ENCODE peak calls at places on chromosomes 7 and 10, in four cellular contexts. N is adrenal gland, T is tibial nerve, P is ovary. V is an unnamed sample.

GRCh38 chr7:155512246-155512887 is 34.0 kb downstream of the CNPY1 start:
- DNase-seq in N (no peak), P (no peak), T (no peak), V (no peak)

GRCh38 chr7:92608380-92609322 is 18.5 kb upstream of the FAM133B start:
- DNase-seq in T (no peak), P (peak), N (no peak), V (no peak)

GRCh38 chr7:4023502-4023901 is 658.6 kb upstream of the FOXK1 start:
- DNase-seq in T (no peak), P (no peak), N (no peak), V (no peak)

GRCh38 chr10:93481931-93482834 is at the start of gene MYOF:
- DNase-seq in P (peak), T (peak), N (peak), V (peak)

GRCh38 chr7:45145881-45146280 is 11.7 kb upstream of the RAMP3 start:
- DNase-seq in P (no peak), N (no peak), T (no peak), V (no peak)

GRCh38 chr7:148049068-148049467 is 541.5 kb upstream of the C7orf33 start:
- DNase-seq in N (no peak), T (no peak), P (no peak), V (no peak)

GRCh38 chr10:112724404-112724991 is 225.5 kb upstream of the TCF7L2 start:
- DNase-seq in P (no peak), N (no peak), T (no peak), V (no peak)

GRCh38 chr10:30046476-30046875 is 12.9 kb downstream of the JCAD start:
- DNase-seq in T (no peak), N (no peak), P (no peak), V (no peak)

GRCh38 chr7:29444267-29444666 is 119.4 kb upstream of the PRR15 start:
- DNase-seq in P (no peak), N (no peak), T (no peak), V (no peak)

GRCh38 chr7:30348083-30348560 is 63.7 kb downstream of the ZNRF2 start:
- DNase-seq in T (no peak), N (no peak), P (no peak), V (no peak)

GRCh38 chr10:99656199-99657064 is 2.9 kb upstream of the ENTPD7 start:
- DNase-seq in N (no peak), T (no peak), P (no peak), V (no peak)

GRCh38 chr7:99642099-99642498 is 25.4 kb downstream of the ZSCAN25 start:
- DNase-seq in T (no peak), P (no peak), N (no peak), V (no peak)

GRCh38 chr10:71799112-71799511 is 25.8 kb upstream of the VSIR start:
- DNase-seq in N (no peak), P (no peak), T (no peak), V (no peak)

GRCh38 chr10:79356104-79356503 is 8.8 kb downstream of the PPIF start:
- DNase-seq in P (no peak), N (no peak), T (no peak), V (no peak)

GRCh38 chr10:14405076-14406065 is 74.6 kb upstream of the FRMD4A start:
- DNase-seq in N (no peak), P (peak), T (no peak), V (no peak)

GRCh38 chr10:31149835-31150512 is 118.3 kb upstream of the ZNF438 start:
- DNase-seq in T (no peak), P (no peak), N (no peak), V (no peak)

GRCh38 chr7:41708621-41709358 is 5.9 kb upstream of the INHBA start:
- DNase-seq in P (no peak), N (no peak), T (no peak), V (no peak)

GRCh38 chr7:26320878-26321277 is 29.2 kb downstream of the SNX10 start:
- DNase-seq in P (no peak), T (no peak), N (no peak), V (no peak)

GRCh38 chr7:135911091-135911490 is 66.1 kb downstream of the MTPN start:
- DNase-seq in N (no peak), P (peak), T (no peak), V (no peak)

GRCh38 chr10:15300697-15301096 is 70.4 kb downstream of the FAM171A1 start:
- DNase-seq in P (no peak), N (no peak), T (peak), V (no peak)

GRCh38 chr10:122298206-122298597 is 27.1 kb downstream of the BTBD16 start:
- DNase-seq in N (no peak), P (no peak), T (no peak), V (no peak)

GRCh38 chr10:122296363-122297120 is 25.4 kb downstream of the BTBD16 start:
- DNase-seq in T (no peak), P (no peak), N (no peak), V (no peak)

GRCh38 chr10:122297583-122297982 is 26.5 kb downstream of the BTBD16 start:
- DNase-seq in P (no peak), N (no peak), T (no peak), V (no peak)

GRCh38 chr10:122299423-122300075 is 28.5 kb downstream of the BTBD16 start:
- DNase-seq in P (no peak), T (no peak), N (no peak), V (no peak)

DNA sequence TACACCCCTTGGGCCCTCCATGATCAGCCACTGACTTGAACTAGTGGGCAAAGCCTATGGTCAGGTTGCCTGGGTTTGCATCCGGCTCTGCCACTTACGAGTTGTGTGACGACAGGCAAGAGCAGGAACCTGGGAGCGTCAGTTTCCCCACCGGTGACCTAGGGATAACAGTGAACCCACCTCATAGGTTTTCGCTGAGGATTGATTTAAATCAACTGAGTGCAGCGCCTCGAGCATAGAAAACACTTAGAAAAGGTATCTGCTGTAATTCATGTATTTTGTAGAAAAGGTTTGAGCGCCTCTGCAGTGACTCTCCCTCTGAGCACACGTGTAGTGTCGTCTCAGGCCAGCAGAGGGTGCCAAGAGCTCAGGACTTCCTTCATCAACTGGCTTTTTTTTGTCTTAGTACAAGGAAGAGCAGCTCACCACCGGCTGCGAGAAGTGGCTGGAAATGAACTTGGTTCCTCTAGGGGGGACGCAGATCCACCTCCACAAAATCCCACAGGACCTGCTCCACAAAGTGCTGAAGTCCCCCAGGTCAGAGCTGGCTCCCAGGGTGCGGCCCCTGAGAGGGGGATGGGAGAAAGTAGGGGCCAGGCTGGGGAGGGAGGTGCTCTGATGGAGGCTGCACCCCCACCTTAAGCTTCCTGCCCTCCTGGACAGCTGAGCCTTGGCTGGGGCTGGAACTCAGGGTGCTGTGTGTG is 27.7 kb downstream of the BTBD16 start:
- DNase-seq in P (peak), N (peak), T (peak), V (peak)
- TF ChIP-seq POLR2A in P (no peak), N (no peak), T (no peak), V (no peak)

DNA sequence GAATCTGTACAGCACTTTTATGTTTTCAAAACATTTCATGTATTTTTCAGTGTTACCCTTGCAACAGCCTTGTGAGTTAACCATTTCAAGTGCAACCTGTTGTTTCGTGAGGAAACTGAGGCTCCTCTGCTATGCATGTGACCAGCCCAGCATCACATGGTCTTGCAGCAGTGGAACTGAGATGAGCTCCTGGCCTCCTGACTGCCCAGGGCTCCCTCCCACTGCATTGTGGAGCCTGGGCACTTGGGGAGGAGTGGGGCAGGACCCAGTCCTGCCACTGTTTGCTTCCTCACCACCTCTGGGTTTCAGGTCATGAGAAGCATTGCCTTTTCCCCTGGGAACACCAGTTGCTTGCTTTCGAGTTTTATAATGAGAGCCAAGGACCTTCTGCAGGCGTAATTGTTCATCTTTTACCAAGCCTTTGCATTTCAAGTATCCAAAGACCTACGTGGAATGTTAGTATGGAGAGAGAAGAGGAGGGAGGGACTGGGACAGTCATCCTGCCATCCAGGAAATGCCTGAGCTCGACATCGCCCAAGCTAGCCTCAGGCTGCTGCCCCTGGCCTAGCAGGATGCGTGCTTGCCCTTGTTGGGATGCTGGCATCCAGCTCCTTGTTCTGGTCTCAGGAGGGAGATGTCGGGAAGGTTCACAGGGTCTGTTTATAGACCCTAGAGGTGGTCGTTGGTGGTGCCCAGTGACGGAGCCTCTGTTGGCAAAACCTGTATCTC is 32.3 kb upstream of the BHLHA15 start:
- DNase-seq in N (no peak), P (no peak), T (no peak), V (no peak)
- TF ChIP-seq POLR2A in N (no peak), P (no peak), T (no peak), V (no peak)

GRCh38 chr10:75033399-75034130 is 77.9 kb upstream of the SAMD8 start:
- DNase-seq in T (no peak), P (no peak), N (no peak), V (no peak)

GRCh38 chr10:75034131-75034512 is 77.3 kb upstream of the SAMD8 start:
- DNase-seq in N (no peak), P (no peak), T (no peak), V (no peak)

GRCh38 chr10:75035975-75036708 is 75.3 kb upstream of the SAMD8 start:
- DNase-seq in N (no peak), T (no peak), P (no peak), V (peak)

GRCh38 chr10:75032813-75033212 is 78.6 kb upstream of the SAMD8 start:
- DNase-seq in P (no peak), N (no peak), T (no peak), V (no peak)

DNA sequence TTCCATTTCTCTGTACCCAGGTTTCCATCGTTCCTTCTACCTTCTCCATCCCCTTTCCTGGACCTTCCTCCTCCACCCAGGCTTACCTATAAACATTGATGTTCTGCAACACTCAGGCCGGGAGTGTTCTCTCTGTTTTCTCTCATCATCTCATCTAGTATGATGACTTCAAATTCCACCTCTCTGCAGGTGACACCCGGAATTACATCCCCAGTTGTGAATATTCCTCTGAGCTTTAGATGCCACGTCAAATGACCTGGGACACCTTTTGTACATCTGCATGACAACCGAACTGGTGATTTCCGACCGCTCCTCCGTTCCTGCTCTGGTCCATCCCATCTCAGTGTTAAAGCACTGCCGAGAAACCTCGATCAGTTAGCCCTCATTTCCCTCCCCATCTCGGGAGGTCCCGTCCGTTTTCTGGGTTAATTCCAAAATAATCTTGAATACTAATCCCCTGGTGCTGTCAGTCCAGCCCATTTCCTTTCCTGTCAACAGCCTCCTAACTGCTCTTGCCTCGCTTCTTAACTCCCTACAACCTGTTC is 76.7 kb upstream of the SAMD8 start:
- DNase-seq in T (no peak), N (no peak), P (no peak), V (no peak)
- TF ChIP-seq POLR2A in T (no peak), N (no peak), P (no peak), V (no peak)

GRCh38 chr10:11177926-11178453 is 160.3 kb downstream of the CELF2 start:
- DNase-seq in N (no peak), P (no peak), T (no peak), V (no peak)
- TF ChIP-seq POLR2A in N (no peak), P (no peak), T (no peak), V (no peak)

GRCh38 chr7:24573554-24574338 is 494 bp downstream of the PALS2 start:
- DNase-seq in P (peak), N (peak), T (peak), V (peak)

GRCh38 chr7:24574365-24574764 is 1.1 kb downstream of the PALS2 start:
- DNase-seq in T (no peak), P (no peak), N (no peak), V (no peak)

GRCh38 chr7:24572014-24572413 is 1.2 kb upstream of the PALS2 start:
- DNase-seq in T (no peak), P (no peak), N (no peak), V (no peak)

GRCh38 chr7:24572421-24573007 is 738 bp upstream of the PALS2 start:
- DNase-seq in N (peak), T (peak), P (peak), V (no peak)

DNA sequence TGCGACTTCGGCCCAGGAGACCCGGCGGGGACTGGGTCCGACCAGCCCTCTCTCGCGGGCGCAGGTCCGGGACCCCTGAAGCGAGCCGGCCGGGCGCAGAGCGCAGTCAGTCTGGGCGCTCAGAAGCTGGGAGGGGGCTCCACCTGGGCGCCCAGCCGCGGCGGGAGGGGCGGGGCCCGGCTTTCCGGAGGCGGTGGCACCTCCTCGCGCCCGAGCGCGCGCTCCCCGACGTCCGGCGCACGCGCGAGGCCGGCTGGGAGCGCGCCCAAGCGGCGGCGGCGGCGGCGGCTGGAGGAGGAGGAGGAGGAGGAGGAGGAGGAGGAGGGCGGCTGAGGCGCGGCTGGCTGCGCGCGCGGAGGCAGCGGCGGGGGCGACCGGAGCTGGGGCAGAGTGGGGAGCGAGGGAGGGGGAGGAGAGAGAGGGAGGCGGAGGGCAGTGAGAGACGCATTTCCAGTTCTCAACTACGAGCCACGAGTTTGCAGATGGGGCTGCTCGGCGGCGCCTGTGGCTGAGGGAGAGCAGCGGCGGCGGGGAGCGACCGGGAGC is at the start of gene PALS2:
- DNase-seq in P (peak), N (peak), T (peak), V (peak)
- TF ChIP-seq POLR2A in P (peak), N (peak), T (peak), V (peak)

V was measured in GM12892.